ENCODE peak calls at places on chromosomes 12 and 14, in eight cellular contexts. One of them, this sample, is unnamed. For H3K36me3, the result is how much of the 10 kb centered on the place peaks cover.

GRCh38 chr12:20577054-20577453 is 118.1 kb upstream of the SLCO1C1 start:
- DNase-seq in brain microvascular endothelial cell: no peak
- DNase-seq in cardiac muscle cell: no peak
- DNase-seq in ovary: no peak
- DNase-seq in psoas muscle: no peak
- DNase-seq in GM23338: no peak
- DNase-seq in Caco-2: no peak
- DNase-seq in colonic mucosa: no peak
- DNase-seq in this sample: no peak

GRCh38 chr12:80316141-80316700 is 127.8 kb upstream of the PTPRQ start:
- DNase-seq in brain microvascular endothelial cell: no peak
- DNase-seq in ovary: no peak
- DNase-seq in psoas muscle: no peak
- DNase-seq in cardiac muscle cell: no peak
- DNase-seq in Caco-2: no peak
- DNase-seq in colonic mucosa: no peak
- DNase-seq in GM23338: no peak
- DNase-seq in this sample: no peak

GRCh38 chr14:64703393-64704144 is 655 bp upstream of the PLEKHG3 start:
- DNase-seq in brain microvascular endothelial cell: no peak
- DNase-seq in psoas muscle: no peak
- DNase-seq in cardiac muscle cell: no peak
- DNase-seq in ovary: no peak
- DNase-seq in colonic mucosa: no peak
- DNase-seq in Caco-2: no peak
- DNase-seq in GM23338: peak
- DNase-seq in this sample: no peak

GRCh38 chr12:78674311-78675085 is 190.1 kb upstream of the SYT1 start:
- DNase-seq in Caco-2: no peak
- DNase-seq in psoas muscle: no peak
- DNase-seq in brain microvascular endothelial cell: peak
- DNase-seq in GM23338: no peak
- DNase-seq in cardiac muscle cell: no peak
- DNase-seq in ovary: no peak
- DNase-seq in colonic mucosa: no peak
- DNase-seq in this sample: no peak

GRCh38 chr12:59973515-59973914 is 377.7 kb downstream of the SLC16A7 start:
- DNase-seq in Caco-2: no peak
- DNase-seq in cardiac muscle cell: no peak
- DNase-seq in brain microvascular endothelial cell: no peak
- DNase-seq in colonic mucosa: no peak
- DNase-seq in GM23338: no peak
- DNase-seq in psoas muscle: no peak
- DNase-seq in ovary: no peak
- DNase-seq in this sample: no peak

GRCh38 chr12:25053021-25053271 is 104.0 kb upstream of the BCAT1 start:
- DNase-seq in colonic mucosa: no peak
- DNase-seq in Caco-2: no peak
- DNase-seq in psoas muscle: no peak
- DNase-seq in brain microvascular endothelial cell: no peak
- DNase-seq in cardiac muscle cell: no peak
- DNase-seq in GM23338: no peak
- DNase-seq in ovary: no peak
- DNase-seq in this sample: no peak

GRCh38 chr14:65849558-65849957 is 437.0 kb downstream of the FUT8 start:
- DNase-seq in psoas muscle: no peak
- DNase-seq in cardiac muscle cell: peak
- DNase-seq in colonic mucosa: no peak
- DNase-seq in Caco-2: no peak
- DNase-seq in brain microvascular endothelial cell: no peak
- DNase-seq in GM23338: no peak
- DNase-seq in ovary: no peak
- DNase-seq in this sample: no peak

GRCh38 chr12:46357438-46358324 is 14.9 kb downstream of the SLC38A2 start:
- DNase-seq in GM23338: peak
- DNase-seq in Caco-2: no peak
- DNase-seq in ovary: no peak
- DNase-seq in colonic mucosa: no peak
- DNase-seq in cardiac muscle cell: no peak
- DNase-seq in psoas muscle: no peak
- DNase-seq in brain microvascular endothelial cell: peak
- DNase-seq in this sample: no peak

GRCh38 chr14:100365741-100366140 is 42.6 kb downstream of the SLC25A47 start:
- DNase-seq in GM23338: no peak
- DNase-seq in brain microvascular endothelial cell: no peak
- DNase-seq in ovary: no peak
- DNase-seq in Caco-2: no peak
- DNase-seq in psoas muscle: no peak
- DNase-seq in cardiac muscle cell: no peak
- DNase-seq in colonic mucosa: no peak
- DNase-seq in this sample: no peak

GRCh38 chr12:93127107-93127560 is 198.0 kb upstream of the EEA1 start:
- DNase-seq in cardiac muscle cell: no peak
- DNase-seq in GM23338: no peak
- DNase-seq in ovary: no peak
- DNase-seq in psoas muscle: peak
- DNase-seq in Caco-2: no peak
- DNase-seq in brain microvascular endothelial cell: no peak
- DNase-seq in colonic mucosa: no peak
- DNase-seq in this sample: peak

GRCh38 chr12:124713436-124714082 is 146.1 kb upstream of the NCOR2 start:
- DNase-seq in GM23338: no peak
- DNase-seq in brain microvascular endothelial cell: peak
- DNase-seq in psoas muscle: no peak
- DNase-seq in colonic mucosa: peak
- DNase-seq in Caco-2: no peak
- DNase-seq in cardiac muscle cell: no peak
- DNase-seq in ovary: no peak
- DNase-seq in this sample: no peak

GRCh38 chr12:48118491-48118890 is 673 bp upstream of the PFKM start:
- DNase-seq in colonic mucosa: no peak
- DNase-seq in psoas muscle: no peak
- DNase-seq in GM23338: peak
- DNase-seq in cardiac muscle cell: peak
- DNase-seq in Caco-2: peak
- DNase-seq in ovary: no peak
- DNase-seq in brain microvascular endothelial cell: no peak
- DNase-seq in this sample: no peak

GRCh38 chr12:66905201-66905600 is 226.3 kb upstream of the GRIP1 start:
- DNase-seq in psoas muscle: no peak
- DNase-seq in GM23338: no peak
- DNase-seq in brain microvascular endothelial cell: no peak
- DNase-seq in ovary: no peak
- DNase-seq in colonic mucosa: no peak
- DNase-seq in cardiac muscle cell: no peak
- DNase-seq in Caco-2: no peak
- DNase-seq in this sample: no peak

GRCh38 chr12:126286203-126286602 is 1221.0 kb downstream of the AACS start:
- DNase-seq in colonic mucosa: no peak
- DNase-seq in GM23338: no peak
- DNase-seq in ovary: no peak
- DNase-seq in brain microvascular endothelial cell: no peak
- DNase-seq in Caco-2: no peak
- DNase-seq in psoas muscle: no peak
- DNase-seq in cardiac muscle cell: no peak
- DNase-seq in this sample: peak

DNA sequence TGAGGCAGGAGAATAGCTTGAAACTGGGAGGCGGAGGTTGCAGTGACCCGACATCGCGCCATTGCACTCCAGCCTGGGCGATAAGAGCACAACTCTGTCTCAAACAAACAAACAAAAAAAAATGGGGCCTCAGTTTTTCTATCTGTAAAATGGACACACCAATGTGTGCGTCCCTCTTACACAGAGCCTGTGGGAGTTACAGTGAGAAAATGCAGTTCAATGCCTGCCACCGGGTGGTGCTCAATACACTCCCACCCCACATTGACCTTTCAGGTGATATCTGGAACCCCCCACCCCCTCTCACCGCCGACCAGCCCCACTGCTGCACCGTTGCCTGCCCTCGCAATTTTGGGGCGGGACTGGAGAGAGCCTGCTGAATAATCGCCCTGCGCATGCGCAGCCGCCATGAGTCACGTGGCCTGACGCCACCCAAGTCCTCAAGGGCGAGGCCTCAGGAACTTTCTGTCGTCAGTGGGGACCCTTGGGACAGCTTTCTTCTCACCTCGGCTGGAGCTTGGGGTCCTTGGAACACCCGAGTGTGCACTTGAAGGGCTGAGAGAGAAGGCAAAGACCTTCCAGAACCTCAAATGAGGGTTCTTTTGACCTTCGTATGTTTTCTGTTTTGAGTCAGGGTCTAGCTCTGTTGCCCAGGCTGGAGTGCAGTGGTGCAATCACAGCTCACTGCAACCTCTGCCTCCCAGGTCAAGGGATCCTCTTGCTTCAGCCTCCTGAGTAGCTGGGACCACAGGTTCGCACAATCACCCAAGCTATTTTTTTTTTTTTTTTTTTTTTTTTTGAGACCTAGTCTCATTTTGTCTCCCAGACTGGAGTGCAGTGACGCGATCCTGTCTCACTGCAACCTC is 14.6 kb upstream of the CABP1 start:
- DNase-seq in psoas muscle: no peak
- DNase-seq in ovary: no peak
- DNase-seq in cardiac muscle cell: no peak
- DNase-seq in GM23338: peak
- DNase-seq in brain microvascular endothelial cell: no peak
- DNase-seq in colonic mucosa: peak
- DNase-seq in Caco-2: no peak
- DNase-seq in this sample: no peak
- TF ChIP-seq CTCF in psoas muscle: no peak
- TF ChIP-seq CTCF in ovary: no peak
- TF ChIP-seq CTCF in cardiac muscle cell: no peak
- TF ChIP-seq CTCF in GM23338: peak
- TF ChIP-seq CTCF in brain microvascular endothelial cell: peak
- TF ChIP-seq CTCF in colonic mucosa: no peak
- TF ChIP-seq CTCF in Caco-2: peak
- TF ChIP-seq CTCF in this sample: no peak

DNA sequence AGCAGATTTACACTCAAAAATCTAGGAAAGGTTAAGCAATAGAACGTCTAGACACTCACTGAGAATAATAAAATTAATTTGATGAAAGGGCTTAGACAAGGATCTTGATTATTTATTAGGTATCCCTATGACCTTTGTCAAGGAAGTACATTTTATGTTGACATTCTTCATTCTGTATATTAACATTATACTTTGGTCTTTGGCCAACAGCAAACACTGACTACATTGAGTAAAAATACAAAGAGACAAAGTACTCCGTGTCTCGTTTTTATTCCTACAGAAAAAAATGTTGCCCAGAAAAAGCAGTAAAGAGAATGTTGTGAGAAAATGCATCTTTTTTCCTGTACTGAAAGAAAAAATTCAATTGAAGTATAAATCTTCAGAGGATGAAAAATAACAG is 605.1 kb downstream of the FSCB start:
- DNase-seq in Caco-2: no peak
- DNase-seq in GM23338: no peak
- DNase-seq in colonic mucosa: no peak
- DNase-seq in brain microvascular endothelial cell: no peak
- DNase-seq in ovary: no peak
- DNase-seq in cardiac muscle cell: no peak
- DNase-seq in psoas muscle: no peak
- DNase-seq in this sample: no peak
- H3K36me3 ChIP-seq in Caco-2: under half
- H3K36me3 ChIP-seq in GM23338: under half
- H3K36me3 ChIP-seq in colonic mucosa: under half
- H3K36me3 ChIP-seq in brain microvascular endothelial cell: under half
- H3K36me3 ChIP-seq in ovary: under half
- H3K36me3 ChIP-seq in cardiac muscle cell: under half
- H3K36me3 ChIP-seq in psoas muscle: under half
- H3K36me3 ChIP-seq in this sample: under half

DNA sequence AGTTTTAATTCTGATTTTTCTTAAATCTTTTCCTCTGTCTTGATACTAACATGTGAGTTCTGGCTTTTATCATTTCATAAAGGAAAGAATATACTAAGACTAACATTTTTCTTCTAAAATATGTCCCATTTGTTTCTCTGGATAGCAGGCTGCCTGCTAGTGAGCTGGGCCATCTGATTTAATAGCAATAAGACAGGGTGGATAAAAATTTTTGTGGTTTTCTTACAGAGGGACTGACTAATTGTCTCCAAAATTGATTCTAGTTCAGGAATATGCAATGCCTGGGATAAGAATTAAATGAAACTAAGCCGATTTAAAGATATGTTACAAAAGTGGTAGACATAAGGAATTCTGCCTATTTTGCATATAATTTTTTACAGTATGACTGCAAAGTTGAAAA is 252.9 kb upstream of the NAV3 start:
- DNase-seq in cardiac muscle cell: no peak
- DNase-seq in GM23338: no peak
- DNase-seq in psoas muscle: no peak
- DNase-seq in Caco-2: no peak
- DNase-seq in colonic mucosa: no peak
- DNase-seq in brain microvascular endothelial cell: no peak
- DNase-seq in ovary: no peak
- DNase-seq in this sample: no peak
- H3K4me3 ChIP-seq in cardiac muscle cell: no peak
- H3K4me3 ChIP-seq in GM23338: no peak
- H3K4me3 ChIP-seq in psoas muscle: no peak
- H3K4me3 ChIP-seq in Caco-2: no peak
- H3K4me3 ChIP-seq in colonic mucosa: no peak
- H3K4me3 ChIP-seq in brain microvascular endothelial cell: no peak
- H3K4me3 ChIP-seq in ovary: no peak
- H3K4me3 ChIP-seq in this sample: no peak

GRCh38 chr12:53199700-53200099 is 7.4 kb downstream of the ITGB7 start:
- DNase-seq in psoas muscle: no peak
- DNase-seq in colonic mucosa: no peak
- DNase-seq in GM23338: no peak
- DNase-seq in Caco-2: no peak
- DNase-seq in ovary: no peak
- DNase-seq in cardiac muscle cell: no peak
- DNase-seq in brain microvascular endothelial cell: no peak
- DNase-seq in this sample: no peak

GRCh38 chr12:53200458-53201169 is 6.4 kb downstream of the ITGB7 start:
- DNase-seq in cardiac muscle cell: no peak
- DNase-seq in brain microvascular endothelial cell: no peak
- DNase-seq in GM23338: no peak
- DNase-seq in psoas muscle: no peak
- DNase-seq in ovary: no peak
- DNase-seq in colonic mucosa: no peak
- DNase-seq in Caco-2: no peak
- DNase-seq in this sample: no peak

GRCh38 chr12:53198470-53199110 is 8.5 kb downstream of the ITGB7 start:
- DNase-seq in ovary: no peak
- DNase-seq in Caco-2: no peak
- DNase-seq in colonic mucosa: no peak
- DNase-seq in GM23338: no peak
- DNase-seq in psoas muscle: no peak
- DNase-seq in brain microvascular endothelial cell: no peak
- DNase-seq in cardiac muscle cell: no peak
- DNase-seq in this sample: no peak

GRCh38 chr12:53201170-53201541 is 5.9 kb downstream of the ITGB7 start:
- DNase-seq in GM23338: no peak
- DNase-seq in cardiac muscle cell: no peak
- DNase-seq in psoas muscle: no peak
- DNase-seq in Caco-2: no peak
- DNase-seq in ovary: no peak
- DNase-seq in colonic mucosa: no peak
- DNase-seq in brain microvascular endothelial cell: no peak
- DNase-seq in this sample: no peak

DNA sequence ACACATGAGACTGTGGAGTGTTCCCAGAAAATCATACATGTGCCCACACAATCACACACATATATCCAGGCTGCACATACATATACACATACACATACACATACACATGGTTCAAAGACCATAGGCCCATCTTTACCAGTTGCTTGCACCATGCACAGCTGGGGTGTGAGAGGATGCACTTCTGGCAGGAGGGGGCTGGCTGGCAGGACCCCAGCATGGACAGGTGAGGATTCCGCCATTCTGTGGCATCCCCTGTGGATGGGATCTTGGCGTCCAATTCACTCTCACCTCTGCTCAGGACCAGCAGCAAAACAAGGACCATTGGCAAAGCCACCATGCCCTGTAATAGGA is 7.0 kb downstream of the ITGB7 start:
- DNase-seq in GM23338: no peak
- DNase-seq in Caco-2: no peak
- DNase-seq in cardiac muscle cell: no peak
- DNase-seq in psoas muscle: no peak
- DNase-seq in colonic mucosa: no peak
- DNase-seq in ovary: no peak
- DNase-seq in brain microvascular endothelial cell: no peak
- DNase-seq in this sample: no peak
- TF ChIP-seq CTCF in GM23338: no peak
- TF ChIP-seq CTCF in Caco-2: no peak
- TF ChIP-seq CTCF in cardiac muscle cell: no peak
- TF ChIP-seq CTCF in psoas muscle: no peak
- TF ChIP-seq CTCF in colonic mucosa: no peak
- TF ChIP-seq CTCF in ovary: no peak
- TF ChIP-seq CTCF in brain microvascular endothelial cell: no peak
- TF ChIP-seq CTCF in this sample: no peak

This sample was measured in body of pancreas.